ENCODE peak calls at places on chromosomes 16 and 17, in nine cellular contexts. One of them, this sample, is unnamed.

GRCh38 chr16:24535827-24536226 is 3.5 kb upstream of the RBBP6 start:
- DNase-seq in HFFc6: no peak
- DNase-seq in cardiac muscle cell: no peak
- DNase-seq in left ventricle myocardium inferior: no peak
- DNase-seq in tibial artery: no peak
- DNase-seq in GM20000: no peak
- DNase-seq in H9: no peak
- DNase-seq in neural crest cell: no peak
- DNase-seq in epithelial cell of esophagus: no peak
- DNase-seq in this sample: no peak

GRCh38 chr17:50501906-50502642 is 6.2 kb upstream of the MYCBPAP start:
- DNase-seq in cardiac muscle cell: no peak
- DNase-seq in neural crest cell: no peak
- DNase-seq in tibial artery: no peak
- DNase-seq in GM20000: no peak
- DNase-seq in epithelial cell of esophagus: no peak
- DNase-seq in H9: no peak
- DNase-seq in HFFc6: no peak
- DNase-seq in left ventricle myocardium inferior: no peak
- DNase-seq in this sample: no peak

GRCh38 chr17:31197991-31198390 is 99.0 kb downstream of the OMG start:
- DNase-seq in H9: no peak
- DNase-seq in epithelial cell of esophagus: peak; percentile 18
- DNase-seq in GM20000: no peak
- DNase-seq in neural crest cell: no peak
- DNase-seq in tibial artery: no peak
- DNase-seq in cardiac muscle cell: no peak
- DNase-seq in HFFc6: peak; percentile 55
- DNase-seq in left ventricle myocardium inferior: no peak
- DNase-seq in this sample: no peak

GRCh38 chr17:59601130-59601529 is 18.6 kb upstream of the CLTC start:
- DNase-seq in left ventricle myocardium inferior: no peak
- DNase-seq in epithelial cell of esophagus: no peak
- DNase-seq in cardiac muscle cell: no peak
- DNase-seq in H9: no peak
- DNase-seq in neural crest cell: no peak
- DNase-seq in GM20000: no peak
- DNase-seq in tibial artery: no peak
- DNase-seq in HFFc6: no peak
- DNase-seq in this sample: no peak

GRCh38 chr17:53919356-53919755 is 96.6 kb downstream of the KIF2B start:
- DNase-seq in HFFc6: no peak
- DNase-seq in GM20000: no peak
- DNase-seq in tibial artery: no peak
- DNase-seq in left ventricle myocardium inferior: no peak
- DNase-seq in H9: no peak
- DNase-seq in cardiac muscle cell: no peak
- DNase-seq in epithelial cell of esophagus: no peak
- DNase-seq in neural crest cell: no peak
- DNase-seq in this sample: no peak

GRCh38 chr17:1153795-1154546 is 25.8 kb downstream of the ABR start:
- DNase-seq in neural crest cell: peak; percentile 47
- DNase-seq in cardiac muscle cell: peak; percentile 92
- DNase-seq in left ventricle myocardium inferior: peak; percentile 65
- DNase-seq in H9: peak; percentile 82
- DNase-seq in HFFc6: peak; percentile 48
- DNase-seq in GM20000: no peak
- DNase-seq in tibial artery: peak; percentile 76
- DNase-seq in epithelial cell of esophagus: peak; percentile 40
- DNase-seq in this sample: no peak

GRCh38 chr17:4919511-4920047 is 12.5 kb upstream of the GP1BA start:
- DNase-seq in GM20000: no peak
- DNase-seq in cardiac muscle cell: no peak
- DNase-seq in left ventricle myocardium inferior: no peak
- DNase-seq in HFFc6: no peak
- DNase-seq in neural crest cell: no peak
- DNase-seq in epithelial cell of esophagus: no peak
- DNase-seq in tibial artery: no peak
- DNase-seq in H9: peak; percentile 40
- DNase-seq in this sample: no peak

GRCh38 chr17:80647746-80648145 is 103.1 kb downstream of the RPTOR start:
- DNase-seq in tibial artery: no peak
- DNase-seq in epithelial cell of esophagus: peak; percentile 50
- DNase-seq in HFFc6: peak; percentile 86
- DNase-seq in cardiac muscle cell: peak; percentile 61
- DNase-seq in GM20000: no peak
- DNase-seq in left ventricle myocardium inferior: no peak
- DNase-seq in H9: no peak
- DNase-seq in neural crest cell: no peak
- DNase-seq in this sample: no peak

GRCh38 chr17:22300731-22301352 is 608.5 kb downstream of the KCNJ18 start:
- DNase-seq in tibial artery: no peak
- DNase-seq in left ventricle myocardium inferior: no peak
- DNase-seq in GM20000: no peak
- DNase-seq in neural crest cell: no peak
- DNase-seq in cardiac muscle cell: no peak
- DNase-seq in epithelial cell of esophagus: no peak
- DNase-seq in H9: no peak
- DNase-seq in HFFc6: no peak
- DNase-seq in this sample: no peak

GRCh38 chr16:87809150-87809902 is 43.5 kb upstream of the KLHDC4 start:
- DNase-seq in tibial artery: no peak
- DNase-seq in left ventricle myocardium inferior: no peak
- DNase-seq in epithelial cell of esophagus: no peak
- DNase-seq in H9: no peak
- DNase-seq in HFFc6: no peak
- DNase-seq in neural crest cell: no peak
- DNase-seq in cardiac muscle cell: peak; percentile 19
- DNase-seq in GM20000: peak; percentile 75
- DNase-seq in this sample: no peak

GRCh38 chr17:79047291-79047920 is 23.4 kb downstream of the C1QTNF1 start:
- DNase-seq in epithelial cell of esophagus: no peak
- DNase-seq in cardiac muscle cell: no peak
- DNase-seq in left ventricle myocardium inferior: no peak
- DNase-seq in GM20000: peak; percentile 12
- DNase-seq in tibial artery: no peak
- DNase-seq in H9: no peak
- DNase-seq in HFFc6: no peak
- DNase-seq in neural crest cell: no peak
- DNase-seq in this sample: no peak

GRCh38 chr16:3655030-3655790 is 719 bp downstream of the DNASE1 start:
- DNase-seq in H9: no peak
- DNase-seq in GM20000: no peak
- DNase-seq in HFFc6: no peak
- DNase-seq in cardiac muscle cell: no peak
- DNase-seq in epithelial cell of esophagus: no peak
- DNase-seq in tibial artery: peak; percentile 15
- DNase-seq in left ventricle myocardium inferior: no peak
- DNase-seq in neural crest cell: no peak
- DNase-seq in this sample: no peak

GRCh38 chr17:17776889-17777288 is 59.9 kb downstream of the SREBF1 start:
- DNase-seq in GM20000: no peak
- DNase-seq in H9: no peak
- DNase-seq in HFFc6: no peak
- DNase-seq in left ventricle myocardium inferior: no peak
- DNase-seq in epithelial cell of esophagus: no peak
- DNase-seq in tibial artery: no peak
- DNase-seq in cardiac muscle cell: no peak
- DNase-seq in neural crest cell: no peak
- DNase-seq in this sample: no peak

GRCh38 chr17:17780941-17781590 is 55.7 kb downstream of the SREBF1 start:
- DNase-seq in H9: peak; percentile 95
- DNase-seq in cardiac muscle cell: peak; percentile 87
- DNase-seq in HFFc6: no peak
- DNase-seq in GM20000: no peak
- DNase-seq in left ventricle myocardium inferior: no peak
- DNase-seq in tibial artery: no peak
- DNase-seq in epithelial cell of esophagus: peak; percentile 52
- DNase-seq in neural crest cell: peak; percentile 22
- DNase-seq in this sample: no peak

GRCh38 chr17:17781591-17782424 is 55.0 kb downstream of the SREBF1 start:
- DNase-seq in neural crest cell: peak; percentile 30
- DNase-seq in left ventricle myocardium inferior: peak; percentile 85
- DNase-seq in tibial artery: peak; percentile 57
- DNase-seq in H9: peak; percentile 68
- DNase-seq in cardiac muscle cell: peak; percentile 62
- DNase-seq in epithelial cell of esophagus: peak; percentile 49
- DNase-seq in HFFc6: peak; percentile 29
- DNase-seq in GM20000: peak; percentile 56
- DNase-seq in this sample: peak; percentile 33

GRCh38 chr17:17778308-17779014 is 58.3 kb downstream of the SREBF1 start:
- DNase-seq in left ventricle myocardium inferior: peak; percentile 84
- DNase-seq in tibial artery: no peak
- DNase-seq in H9: no peak
- DNase-seq in HFFc6: no peak
- DNase-seq in epithelial cell of esophagus: no peak
- DNase-seq in neural crest cell: no peak
- DNase-seq in cardiac muscle cell: peak; percentile 97
- DNase-seq in GM20000: no peak
- DNase-seq in this sample: no peak

GRCh38 chr17:17779015-17779611 is 57.7 kb downstream of the SREBF1 start:
- DNase-seq in cardiac muscle cell: no peak
- DNase-seq in GM20000: no peak
- DNase-seq in HFFc6: no peak
- DNase-seq in epithelial cell of esophagus: no peak
- DNase-seq in H9: no peak
- DNase-seq in neural crest cell: no peak
- DNase-seq in left ventricle myocardium inferior: no peak
- DNase-seq in tibial artery: no peak
- DNase-seq in this sample: no peak
- TF ChIP-seq CTCF in cardiac muscle cell: no peak
- TF ChIP-seq CTCF in GM20000: no peak
- TF ChIP-seq CTCF in HFFc6: no peak
- TF ChIP-seq CTCF in epithelial cell of esophagus: no peak
- TF ChIP-seq CTCF in H9: no peak
- TF ChIP-seq CTCF in neural crest cell: no peak
- TF ChIP-seq CTCF in left ventricle myocardium inferior: no peak
- TF ChIP-seq CTCF in tibial artery: no peak
- TF ChIP-seq CTCF in this sample: no peak

GRCh38 chr17:74361613-74362391 is at the start of gene BTBD17:
- DNase-seq in tibial artery: no peak
- DNase-seq in H9: peak; percentile 95
- DNase-seq in cardiac muscle cell: peak; percentile 49
- DNase-seq in epithelial cell of esophagus: peak; percentile 17
- DNase-seq in neural crest cell: peak; percentile 81
- DNase-seq in left ventricle myocardium inferior: peak; percentile 55
- DNase-seq in HFFc6: no peak
- DNase-seq in GM20000: peak; percentile 73
- DNase-seq in this sample: peak; percentile 37
- TF ChIP-seq CTCF in tibial artery: peak; percentile 33
- TF ChIP-seq CTCF in H9: peak; percentile 94
- TF ChIP-seq CTCF in cardiac muscle cell: peak; percentile 71
- TF ChIP-seq CTCF in epithelial cell of esophagus: peak; percentile 38
- TF ChIP-seq CTCF in neural crest cell: peak; percentile 78
- TF ChIP-seq CTCF in left ventricle myocardium inferior: peak; percentile 83
- TF ChIP-seq CTCF in HFFc6: peak; percentile 60
- TF ChIP-seq CTCF in GM20000: peak; percentile 48
- TF ChIP-seq CTCF in this sample: peak; percentile 39

GRCh38 chr17:44097110-44097810 is 26.2 kb downstream of the HDAC5 start:
- DNase-seq in GM20000: no peak
- DNase-seq in H9: no peak
- DNase-seq in epithelial cell of esophagus: no peak
- DNase-seq in left ventricle myocardium inferior: peak; percentile 79
- DNase-seq in neural crest cell: no peak
- DNase-seq in tibial artery: no peak
- DNase-seq in cardiac muscle cell: peak; percentile 54
- DNase-seq in HFFc6: peak; percentile 52
- DNase-seq in this sample: no peak
- TF ChIP-seq CTCF in GM20000: no peak
- TF ChIP-seq CTCF in H9: no peak
- TF ChIP-seq CTCF in epithelial cell of esophagus: no peak
- TF ChIP-seq CTCF in left ventricle myocardium inferior: no peak
- TF ChIP-seq CTCF in neural crest cell: no peak
- TF ChIP-seq CTCF in tibial artery: no peak
- TF ChIP-seq CTCF in cardiac muscle cell: no peak
- TF ChIP-seq CTCF in HFFc6: peak; percentile 42
- TF ChIP-seq CTCF in this sample: no peak

GRCh38 chr17:77361986-77362620 is 221.3 kb downstream of the SEC14L1 start:
- DNase-seq in HFFc6: no peak
- DNase-seq in epithelial cell of esophagus: no peak
- DNase-seq in left ventricle myocardium inferior: no peak
- DNase-seq in cardiac muscle cell: no peak
- DNase-seq in GM20000: no peak
- DNase-seq in H9: no peak
- DNase-seq in tibial artery: no peak
- DNase-seq in neural crest cell: no peak
- DNase-seq in this sample: no peak
- TF ChIP-seq CTCF in HFFc6: no peak
- TF ChIP-seq CTCF in epithelial cell of esophagus: no peak
- TF ChIP-seq CTCF in left ventricle myocardium inferior: no peak
- TF ChIP-seq CTCF in cardiac muscle cell: no peak
- TF ChIP-seq CTCF in GM20000: no peak
- TF ChIP-seq CTCF in H9: no peak
- TF ChIP-seq CTCF in tibial artery: no peak
- TF ChIP-seq CTCF in neural crest cell: no peak
- TF ChIP-seq CTCF in this sample: no peak

GRCh38 chr17:68740555-68741447 is 139.6 kb upstream of the FAM20A start:
- DNase-seq in cardiac muscle cell: no peak
- DNase-seq in tibial artery: no peak
- DNase-seq in H9: no peak
- DNase-seq in HFFc6: no peak
- DNase-seq in neural crest cell: no peak
- DNase-seq in GM20000: no peak
- DNase-seq in epithelial cell of esophagus: no peak
- DNase-seq in left ventricle myocardium inferior: no peak
- DNase-seq in this sample: no peak
- TF ChIP-seq CTCF in cardiac muscle cell: no peak
- TF ChIP-seq CTCF in tibial artery: no peak
- TF ChIP-seq CTCF in H9: peak; percentile 37
- TF ChIP-seq CTCF in HFFc6: peak; percentile 32
- TF ChIP-seq CTCF in neural crest cell: peak; percentile 29
- TF ChIP-seq CTCF in GM20000: no peak
- TF ChIP-seq CTCF in epithelial cell of esophagus: peak; percentile 17
- TF ChIP-seq CTCF in left ventricle myocardium inferior: no peak
- TF ChIP-seq CTCF in this sample: no peak

DNA sequence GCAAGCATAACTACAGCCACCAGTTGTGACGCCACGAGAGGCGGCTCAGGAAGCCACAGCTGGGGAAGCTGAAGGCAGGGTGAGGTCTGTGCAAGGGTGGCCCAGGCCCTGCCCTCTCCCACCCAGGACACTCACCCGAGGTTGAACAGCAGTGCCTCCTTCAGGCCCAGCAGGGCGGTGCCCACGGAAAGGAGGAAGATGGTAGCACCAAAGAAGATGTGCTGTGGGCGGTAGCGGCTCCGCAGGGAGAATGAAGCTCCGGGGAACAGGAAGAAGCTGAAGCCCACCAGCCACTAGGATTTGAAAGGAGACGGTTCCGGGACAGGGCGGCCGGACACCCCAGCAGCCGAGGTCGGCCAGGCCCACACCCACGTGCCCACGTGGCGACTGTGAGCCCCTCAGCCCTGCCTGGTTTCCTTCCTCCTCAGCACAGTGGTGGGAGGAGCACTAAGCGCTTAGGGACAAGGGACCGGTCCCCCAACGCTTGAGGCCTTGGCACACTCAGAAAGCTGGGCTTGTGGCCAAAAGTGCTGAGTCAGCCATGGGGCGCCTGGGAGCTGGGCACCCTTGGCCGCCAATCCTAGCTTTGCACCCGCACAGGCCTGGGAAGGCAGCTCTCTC is 11.0 kb downstream of the CYB561 start:
- DNase-seq in GM20000: no peak
- DNase-seq in HFFc6: peak; percentile 53
- DNase-seq in cardiac muscle cell: peak; percentile 47
- DNase-seq in epithelial cell of esophagus: peak; percentile 88
- DNase-seq in H9: peak; percentile 71
- DNase-seq in tibial artery: peak; percentile 65
- DNase-seq in neural crest cell: no peak
- DNase-seq in left ventricle myocardium inferior: peak; percentile 65
- DNase-seq in this sample: peak; percentile 51
- TF ChIP-seq CTCF in GM20000: no peak
- TF ChIP-seq CTCF in HFFc6: peak; percentile 59
- TF ChIP-seq CTCF in cardiac muscle cell: peak; percentile 36
- TF ChIP-seq CTCF in epithelial cell of esophagus: peak; percentile 40
- TF ChIP-seq CTCF in H9: peak; percentile 46
- TF ChIP-seq CTCF in tibial artery: no peak
- TF ChIP-seq CTCF in neural crest cell: no peak
- TF ChIP-seq CTCF in left ventricle myocardium inferior: no peak
- TF ChIP-seq CTCF in this sample: peak; percentile 39